ENCODE peak calls at places on chromosomes 12 and 14, in five cellular contexts. E is SK-N-SH, Y is GM12878, P is H1, J is K562. Z is an unnamed sample.

GRCh38 chr14:105090493-105091334 is 25.5 kb upstream of the GPR132 start:
- DNase-seq in E (peak), Y (no peak), P (peak), J (peak), Z (peak)

GRCh38 chr12:106642991-106643390 is 60.2 kb downstream of the RFX4 start:
- DNase-seq in E (no peak), Y (no peak), P (no peak), J (no peak), Z (no peak)

GRCh38 chr14:50601405-50601804 is 41.5 kb downstream of the ATL1 start:
- DNase-seq in E (no peak), Y (no peak), P (no peak), J (no peak), Z (no peak)

GRCh38 chr12:60123443-60124000 is 527.7 kb downstream of the SLC16A7 start:
- DNase-seq in E (no peak), Y (no peak), P (no peak), J (no peak), Z (no peak)

GRCh38 chr14:36973806-36974442 is 198.5 kb downstream of the SLC25A21 start:
- DNase-seq in E (no peak), Y (no peak), P (no peak), J (no peak), Z (no peak)

GRCh38 chr14:64857979-64858740 is 21.5 kb downstream of the SPTB start:
- DNase-seq in E (no peak), Y (no peak), P (no peak), J (no peak), Z (no peak)

GRCh38 chr12:77087427-77087826 is 22.1 kb upstream of the E2F7 start:
- DNase-seq in E (no peak), Y (no peak), P (no peak), J (no peak), Z (no peak)

GRCh38 chr12:6684609-6685008 is 4.6 kb downstream of the ZNF384 start:
- DNase-seq in E (peak), Y (no peak), P (peak), J (peak), Z (peak)

GRCh38 chr12:106919910-106920544 is 35.7 kb upstream of the TMEM263 start:
- DNase-seq in E (peak), Y (no peak), P (no peak), J (peak), Z (peak)

GRCh38 chr12:45775465-45775864 is 46.0 kb downstream of the ARID2 start:
- DNase-seq in E (no peak), Y (no peak), P (no peak), J (no peak), Z (no peak)

GRCh38 chr12:88029093-88029665 is at the start of gene C12orf50:
- DNase-seq in E (no peak), Y (no peak), P (no peak), J (no peak), Z (no peak)

GRCh38 chr14:61321385-61322010 is at the start of gene PRKCH:
- DNase-seq in E (peak), Y (no peak), P (peak), J (peak), Z (peak)

GRCh38 chr12:93571360-93571853 is 1.1 kb upstream of the SOCS2 start:
- DNase-seq in E (peak), Y (no peak), P (peak), J (peak), Z (peak)

GRCh38 chr12:11089246-11089645 is 2.9 kb downstream of the TAS2R43 start:
- DNase-seq in E (no peak), Y (no peak), P (no peak), J (no peak), Z (no peak)

GRCh38 chr12:12503384-12504078 is 59.1 kb downstream of the DUSP16 start:
- DNase-seq in E (no peak), Y (no peak), P (peak), J (no peak), Z (no peak)

GRCh38 chr14:60970146-60970545 is 10.7 kb downstream of the TRMT5 start:
- DNase-seq in E (no peak), Y (no peak), P (no peak), J (no peak), Z (no peak)

GRCh38 chr14:85010186-85010585 is 519.8 kb upstream of the FLRT2 start:
- DNase-seq in E (no peak), Y (no peak), P (no peak), J (no peak), Z (no peak)

GRCh38 chr12:49961111-49961922 is at the start of gene AQP5:
- DNase-seq in E (peak), Y (no peak), P (peak), J (no peak), Z (no peak)

GRCh38 chr14:23437142-23438129 is 2.0 kb upstream of the MYH7 start:
- DNase-seq in E (no peak), Y (no peak), P (peak), J (no peak), Z (no peak)

GRCh38 chr12:24172031-24172772 is 222.7 kb upstream of the SOX5 start:
- DNase-seq in E (no peak), Y (peak), P (no peak), J (no peak), Z (no peak)

DNA sequence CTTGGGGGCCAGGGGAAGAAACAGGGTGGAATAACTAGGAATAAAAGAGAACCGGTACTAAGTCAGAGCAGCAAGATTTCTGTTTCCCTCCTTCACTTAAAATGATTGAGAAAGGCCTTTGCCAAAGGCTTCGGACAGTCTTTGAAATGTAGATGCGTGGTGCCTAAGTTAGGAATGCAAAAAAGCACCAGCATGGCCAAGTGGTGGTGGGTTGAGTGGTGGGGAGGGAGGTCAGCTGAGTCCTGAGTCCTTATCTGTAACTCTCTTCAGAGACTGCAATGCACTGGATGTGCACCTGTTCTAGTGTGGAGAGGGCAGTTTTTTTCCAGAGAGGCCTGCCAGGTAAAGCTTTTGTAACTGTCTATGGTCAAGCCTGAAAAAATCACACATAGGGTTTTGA is 919.9 kb downstream of the FSCB start:
- DNase-seq in E (no peak), Y (no peak), P (no peak), J (no peak), Z (no peak)
- TF ChIP-seq TAF1 in E (no peak), Y (no peak), P (no peak), J (no peak), Z (no peak)

DNA sequence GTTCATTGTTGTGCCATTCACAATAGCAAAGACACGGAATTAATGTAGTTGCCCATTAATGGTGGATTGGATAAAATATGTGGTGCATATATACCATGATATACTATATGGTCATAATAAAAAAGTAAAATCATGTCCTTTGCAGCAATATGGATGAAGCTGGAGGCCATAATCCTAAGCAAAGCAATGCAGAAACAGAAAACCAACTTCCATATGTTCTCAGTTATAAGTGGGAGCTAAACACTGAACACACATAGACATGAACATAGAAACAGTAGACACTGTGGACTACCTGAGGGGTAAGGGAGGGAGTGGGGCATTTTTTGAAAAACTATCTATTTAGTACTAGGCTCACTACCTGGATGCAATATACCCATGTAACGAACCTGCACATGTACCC is 3.0 kb upstream of the ERP27 start:
- DNase-seq in E (no peak), Y (no peak), P (no peak), J (no peak), Z (no peak)
- H3K27ac ChIP-seq in E (no peak), Y (no peak), P (no peak), J (no peak), Z (no peak)

GRCh38 chr12:27077586-27077985 is 4.8 kb downstream of the C12orf71 start:
- DNase-seq in E (no peak), Y (no peak), P (no peak), J (no peak), Z (no peak)

GRCh38 chr12:27076468-27076867 is 5.9 kb downstream of the C12orf71 start:
- DNase-seq in E (no peak), Y (no peak), P (no peak), J (no peak), Z (no peak)

GRCh38 chr12:27081668-27082091 is 698 bp downstream of the C12orf71 start:
- DNase-seq in E (no peak), Y (no peak), P (no peak), J (no peak), Z (peak)

GRCh38 chr12:27076930-27077329 is 5.4 kb downstream of the C12orf71 start:
- DNase-seq in E (no peak), Y (no peak), P (no peak), J (no peak), Z (no peak)
- H2AFZ ChIP-seq in E (peak), Y (peak), P (no peak), J (no peak), Z (no peak)

GRCh38 chr14:101020971-101021370 is 117.4 kb upstream of the RTL1 start:
- DNase-seq in E (no peak), Y (no peak), P (peak), J (no peak), Z (no peak)

GRCh38 chr14:101018561-101019290 is 115.2 kb upstream of the RTL1 start:
- DNase-seq in E (no peak), Y (no peak), P (peak), J (no peak), Z (no peak)

GRCh38 chr14:101017806-101018560 is 114.5 kb upstream of the RTL1 start:
- DNase-seq in E (no peak), Y (no peak), P (peak), J (no peak), Z (no peak)

GRCh38 chr14:101019974-101020710 is 116.6 kb upstream of the RTL1 start:
- DNase-seq in E (no peak), Y (no peak), P (peak), J (no peak), Z (no peak)

GRCh38 chr14:101019541-101019940 is 116.0 kb upstream of the RTL1 start:
- DNase-seq in E (no peak), Y (no peak), P (peak), J (peak), Z (no peak)
- TF ChIP-seq TAF1 in E (no peak), Y (no peak), P (no peak), J (no peak), Z (no peak)

GRCh38 chr12:18436163-18436562 is 174.8 kb downstream of the PIK3C2G start:
- DNase-seq in E (no peak), Y (no peak), P (no peak), J (no peak), Z (no peak)
- H3K27ac ChIP-seq in E (no peak), Y (no peak), P (no peak), J (no peak), Z (no peak)

DNA sequence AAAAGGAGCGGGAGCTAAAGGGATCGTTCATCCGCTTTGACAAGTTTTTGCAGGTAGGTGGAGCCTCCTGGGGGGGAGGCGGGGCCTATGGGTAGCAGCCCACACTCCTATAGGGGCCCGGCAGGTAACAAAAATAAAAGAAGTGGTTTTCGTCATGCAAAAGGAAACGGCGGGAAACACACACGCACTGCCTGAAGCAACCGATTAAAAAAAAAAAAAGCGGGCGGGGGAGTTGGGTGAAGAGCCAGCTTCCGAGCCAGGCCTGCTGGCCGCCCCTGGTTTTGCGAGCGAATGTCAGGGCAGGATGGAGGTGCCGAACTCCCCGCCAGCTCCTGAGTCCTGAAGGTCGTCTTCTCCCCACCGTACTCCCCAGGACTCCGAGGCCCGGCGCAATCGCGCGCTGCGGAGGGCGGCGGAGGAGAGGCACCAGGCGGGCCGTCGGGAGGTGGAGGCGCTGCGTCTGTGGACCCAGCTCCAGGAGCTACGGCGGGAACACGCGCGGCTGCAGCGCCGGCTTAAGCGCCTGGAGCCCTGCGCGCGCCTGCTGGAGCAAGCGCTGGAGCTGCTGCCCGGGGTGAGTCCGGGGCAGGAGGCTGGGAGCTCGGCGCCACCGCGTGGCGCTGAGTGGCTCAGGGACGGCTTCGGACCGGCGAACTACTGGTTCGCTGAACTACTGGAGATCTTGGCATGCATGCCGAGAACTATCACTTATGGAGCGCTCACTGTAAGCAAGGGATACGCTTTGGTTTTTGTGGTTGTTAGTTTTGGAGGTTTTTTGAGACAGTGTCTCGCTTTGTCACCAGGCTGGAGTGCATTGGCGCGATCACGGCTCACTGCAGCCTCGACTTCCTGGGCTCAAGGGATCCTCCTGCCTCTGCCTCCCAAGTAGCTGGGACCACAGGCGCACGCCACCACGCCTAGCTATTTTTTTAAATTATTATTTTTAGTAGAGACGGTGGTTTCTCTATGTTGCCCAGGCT is 3.6 kb downstream of the CFAP73 start:
- DNase-seq in E (peak), Y (no peak), P (peak), J (peak), Z (peak)
- H2AFZ ChIP-seq in E (no peak), Y (peak), P (peak), J (peak), Z (no peak)

DNA sequence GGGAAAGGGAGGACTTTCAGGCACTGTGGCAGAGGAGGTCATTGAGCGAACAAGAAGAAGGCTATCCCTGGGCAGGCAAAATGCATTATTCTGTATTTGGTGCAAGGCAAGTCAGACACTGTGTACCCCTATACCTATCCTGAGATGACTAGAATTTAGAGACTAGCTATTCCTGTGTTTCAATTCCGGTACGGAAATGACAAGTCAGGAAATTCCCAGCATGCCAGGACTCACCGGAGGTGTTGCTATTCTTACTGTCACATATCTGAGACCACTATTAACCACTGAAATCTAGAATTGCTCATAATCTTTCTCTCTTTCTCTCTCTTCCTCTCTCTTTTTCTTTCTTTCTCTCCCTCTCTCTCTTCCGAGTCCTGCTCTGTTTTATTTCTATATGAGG is 297.1 kb downstream of the PDZRN4 start:
- DNase-seq in E (no peak), Y (no peak), P (no peak), J (no peak), Z (no peak)
- TF ChIP-seq TAF1 in E (no peak), Y (no peak), P (no peak), J (no peak), Z (no peak)

GRCh38 chr14:95140060-95140858 is 17.1 kb downstream of the DICER1 start:
- DNase-seq in E (no peak), Y (no peak), P (no peak), J (no peak), Z (no peak)
- H3K27ac ChIP-seq in E (peak), Y (peak), P (no peak), J (no peak), Z (no peak)

DNA sequence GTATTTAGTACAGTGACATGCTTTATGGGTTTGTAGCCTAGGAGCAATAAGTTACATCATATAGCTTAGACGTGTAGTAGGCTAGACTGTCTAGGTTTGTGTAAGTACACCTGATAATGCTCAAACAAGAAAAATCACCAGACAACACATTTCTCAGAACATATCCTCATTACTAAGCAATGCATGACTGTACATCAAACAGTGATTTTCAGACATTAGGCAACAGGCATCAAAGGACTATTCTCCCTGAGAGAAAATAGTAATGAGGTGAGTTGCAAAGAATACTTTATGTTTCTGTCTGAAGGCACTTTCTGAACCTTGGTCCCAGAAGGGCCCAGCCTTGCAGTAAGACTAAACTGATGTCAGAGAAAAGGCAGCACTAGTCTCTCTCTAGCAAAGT is 48.4 kb upstream of the SYT10 start:
- DNase-seq in E (no peak), Y (no peak), P (no peak), J (no peak), Z (peak)
- H2AFZ ChIP-seq in E (no peak), Y (no peak), P (no peak), J (no peak), Z (no peak)

DNA sequence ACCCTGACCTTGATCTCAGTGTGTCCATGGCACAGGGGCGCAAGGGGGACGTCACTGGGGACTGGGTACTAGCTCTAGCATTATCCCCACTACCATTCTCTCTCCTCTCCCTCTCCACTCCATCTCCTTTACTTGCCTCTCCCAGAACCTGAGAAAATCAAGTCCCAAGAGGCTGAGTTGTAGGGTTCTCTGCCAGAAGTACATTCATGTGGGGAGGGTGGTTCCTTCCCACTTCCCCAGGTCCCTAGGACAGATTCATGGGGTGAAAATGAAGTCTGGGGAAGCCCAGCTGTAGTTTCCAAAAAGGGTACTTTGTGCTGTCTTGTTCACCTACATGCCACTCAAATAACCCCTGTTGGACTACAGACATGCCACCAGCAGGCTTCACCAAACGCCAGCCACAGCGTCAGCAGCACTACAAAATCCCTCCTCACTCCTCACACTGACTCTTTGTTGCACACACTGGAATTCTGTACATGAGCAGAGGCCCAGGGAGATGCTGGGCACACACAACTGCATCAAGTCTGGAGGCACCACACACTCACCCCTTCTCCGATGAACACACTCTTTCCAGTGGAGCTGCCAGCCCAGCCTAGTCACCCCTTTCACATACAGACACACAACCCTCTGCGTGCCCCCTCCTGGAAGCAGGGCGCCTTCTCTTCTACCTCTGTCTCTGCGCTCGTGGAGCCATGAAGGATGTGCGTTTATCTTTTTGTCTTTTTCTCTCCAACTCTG is 6.9 kb downstream of the RARG start:
- DNase-seq in E (no peak), Y (no peak), P (no peak), J (no peak), Z (no peak)
- TF ChIP-seq TAF1 in E (no peak), Y (no peak), P (no peak), J (no peak), Z (no peak)

Z was measured in HepG2.